ENCODE peak calls at places on chromosome 17, in seven cellular contexts. T is epithelial cell of prostate; F is NCI-H345; S is neuronal stem cell; M is activated effector memory CD4-positive, alpha-beta T cell treated with Interleukin-2 at 50 U/mL for 16 hours; Q is iPS-NIHi11; H is stimulated activated CD8-positive, alpha-beta memory T cell treated with anti-CD3 and anti-CD28 coated beads, Interleukin-7, amount 100 ng/mL, for 48 hours. Y is an unnamed sample.

GRCh38 chr17:29138184-29138955 is 41.8 kb downstream of the MYO18A start:
- DNase-seq in F (no peak), S (no peak), T (no peak), M (peak), Q (no peak), H (no peak), Y (peak)

GRCh38 chr17:64264891-64265290 is 1.8 kb upstream of the TEX2 start:
- DNase-seq in T (no peak), M (no peak), S (no peak), F (no peak), Q (no peak), H (no peak), Y (no peak)

GRCh38 chr17:32491371-32492280 is 4.8 kb downstream of the CDK5R1 start:
- DNase-seq in S (no peak), T (no peak), Q (no peak), H (no peak), F (no peak), M (no peak), Y (no peak)

GRCh38 chr17:39813631-39814030 is 50.5 kb downstream of the IKZF3 start:
- DNase-seq in Q (no peak), F (no peak), T (no peak), S (no peak), M (peak), H (peak), Y (peak)

GRCh38 chr17:8186787-8187516 is 3.0 kb downstream of the BORCS6 start:
- DNase-seq in F (peak), M (peak), T (peak), H (peak), Q (no peak), S (peak), Y (peak)

GRCh38 chr17:77856551-77857305 is 101.8 kb upstream of the TNRC6C start:
- DNase-seq in T (no peak), F (no peak), Q (no peak), S (no peak), H (no peak), M (no peak), Y (no peak)

GRCh38 chr17:1227917-1228751 is 42.1 kb upstream of the BHLHA9 start:
- DNase-seq in M (no peak), F (no peak), S (no peak), H (no peak), Q (peak), T (no peak), Y (no peak)

GRCh38 chr17:1001640-1002411 is 4.9 kb downstream of the TIMM22 start:
- DNase-seq in F (no peak), S (no peak), M (no peak), Q (no peak), T (no peak), H (no peak), Y (no peak)

GRCh38 chr17:27533874-27534815 is 77.9 kb downstream of the KSR1 start:
- DNase-seq in S (no peak), H (no peak), M (no peak), T (no peak), Q (peak), F (no peak), Y (no peak)

GRCh38 chr17:11935734-11936406 is 61.4 kb downstream of the ZNF18 start:
- DNase-seq in H (no peak), F (peak), Q (peak), T (no peak), M (no peak), S (peak), Y (no peak)

GRCh38 chr17:55057184-55057583 is 88.6 kb downstream of the STXBP4 start:
- DNase-seq in F (no peak), S (no peak), H (no peak), Q (no peak), M (no peak), T (no peak), Y (no peak)

GRCh38 chr17:80742091-80742490 is 197.5 kb downstream of the RPTOR start:
- DNase-seq in Q (peak), F (no peak), S (no peak), H (no peak), M (no peak), T (no peak), Y (no peak)

GRCh38 chr17:55774834-55775233 is 24.0 kb downstream of the PCTP start:
- DNase-seq in M (no peak), S (peak), H (no peak), T (no peak), Q (peak), F (peak), Y (no peak)

GRCh38 chr17:73799781-73800627 is 155.8 kb upstream of the SDK2 start:
- DNase-seq in F (no peak), T (no peak), H (no peak), M (no peak), Q (no peak), S (no peak), Y (no peak)

GRCh38 chr17:41844971-41845370 is 7.3 kb downstream of the KLHL10 start:
- DNase-seq in S (no peak), F (no peak), H (no peak), T (no peak), M (no peak), Q (no peak), Y (no peak)

GRCh38 chr17:73497721-73498120 is 146.5 kb downstream of the SDK2 start:
- DNase-seq in F (no peak), Q (no peak), T (no peak), S (no peak), H (no peak), M (no peak), Y (no peak)

GRCh38 chr17:7138800-7139381 is 24.3 kb upstream of the ASGR2 start:
- DNase-seq in S (no peak), F (no peak), Q (no peak), H (no peak), T (no peak), M (no peak), Y (no peak)

GRCh38 chr17:50944054-50944901 is 78.1 kb upstream of the TOB1 start:
- DNase-seq in T (no peak), Q (peak), M (peak), H (peak), S (no peak), F (peak), Y (peak)

GRCh38 chr17:81261582-81262336 is 22.6 kb downstream of the NDUFAF8 start:
- DNase-seq in S (no peak), T (no peak), H (no peak), F (no peak), Q (no peak), M (no peak), Y (no peak)

GRCh38 chr17:14307560-14308024 is 6.7 kb downstream of the HS3ST3B1 start:
- DNase-seq in Q (no peak), T (no peak), S (no peak), M (no peak), H (no peak), F (no peak), Y (no peak)

GRCh38 chr17:32928527-32929287 is 754 bp downstream of the TMEM98 start:
- DNase-seq in M (no peak), H (no peak), F (no peak), T (no peak), Q (no peak), S (no peak), Y (no peak)

GRCh38 chr17:57585341-57586098 is 159.6 kb downstream of the CCDC182 start:
- DNase-seq in T (no peak), F (no peak), M (no peak), S (no peak), Q (no peak), H (no peak), Y (no peak)

GRCh38 chr17:79621151-79621940 is 10.5 kb upstream of the RBFOX3 start:
- DNase-seq in F (no peak), S (no peak), T (no peak), M (no peak), H (no peak), Q (peak), Y (no peak)

GRCh38 chr17:80951121-80952090 is 40.2 kb upstream of the CHMP6 start:
- DNase-seq in T (no peak), M (no peak), Q (no peak), H (no peak), F (no peak), S (no peak), Y (no peak)

GRCh38 chr17:767076-767475 is 15.0 kb downstream of the GLOD4 start:
- DNase-seq in T (no peak), S (no peak), H (no peak), F (no peak), M (no peak), Q (no peak), Y (no peak)

GRCh38 chr17:4948166-4948996 is at the start of gene PFN1:
- DNase-seq in F (peak), H (peak), Q (peak), M (peak), T (peak), S (peak), Y (peak)

GRCh38 chr17:33964344-33964979 is 290.6 kb upstream of the CCL2 start:
- DNase-seq in M (no peak), F (peak), S (no peak), Q (peak), T (no peak), H (no peak), Y (peak)

GRCh38 chr17:3685174-3685812 is 10.7 kb downstream of the P2RX5 start:
- DNase-seq in M (no peak), S (no peak), H (no peak), F (no peak), Q (no peak), T (no peak), Y (no peak)

GRCh38 chr17:41287050-41287449 is 11.6 kb downstream of the KRTAP9-7 start:
- DNase-seq in M (no peak), S (no peak), F (no peak), T (no peak), H (no peak), Q (no peak), Y (no peak)

GRCh38 chr17:4903051-4903818 is at the start of gene CHRNE:
- DNase-seq in S (peak), F (peak), T (peak), Q (peak), H (no peak), M (peak), Y (peak)

GRCh38 chr17:545156-545555 is 169.5 kb downstream of the VPS53 start:
- DNase-seq in F (no peak), T (no peak), H (no peak), Q (peak), M (no peak), S (no peak), Y (no peak)